ENCODE peak calls at places on chromosomes 6 and 20, in nine cellular contexts. T is neural crest cell; V is heart right ventricle; P is naive thymus-derived CD8-positive, alpha-beta T cell; X is hippocampal formation; H is retinal pigment epithelial cell; C is NCI-H2029 treated with DMSO at 0.1 percent for 48 hours; E is occipital lobe; W is T-helper 1 cell. B is an unnamed sample.

GRCh38 chr6:163897030-163897429 is 482.5 kb downstream of the QKI start:
- DNase-seq in X (no peak), E (no peak), V (no peak), H (no peak), P (no peak), W (no peak), T (no peak), C (no peak), B (no peak)

GRCh38 chr20:62141397-62142251 is 1.6 kb downstream of the PSMA7 start:
- DNase-seq in H (no peak), C (no peak), T (no peak), X (no peak), W (peak), V (no peak), P (peak), E (no peak), B (peak)

GRCh38 chr6:56890683-56891429 is 64.1 kb upstream of the BEND6 start:
- DNase-seq in T (no peak), H (peak), X (no peak), V (no peak), E (no peak), C (no peak), P (no peak), W (peak), B (no peak)

GRCh38 chr6:152461556-152461955 is 175.6 kb downstream of the SYNE1 start:
- DNase-seq in P (no peak), T (no peak), H (no peak), W (no peak), X (no peak), C (no peak), E (no peak), V (no peak), B (peak)

GRCh38 chr6:139881251-139881650 is 506.8 kb upstream of the CITED2 start:
- DNase-seq in P (no peak), H (no peak), W (no peak), T (no peak), E (no peak), V (no peak), X (no peak), C (no peak), B (no peak)

GRCh38 chr6:145295746-145296145 is 439.6 kb downstream of the EPM2A start:
- DNase-seq in H (no peak), W (no peak), P (no peak), E (no peak), T (no peak), V (no peak), C (no peak), X (no peak), B (no peak)

GRCh38 chr6:80210618-80211017 is 104.1 kb downstream of the BCKDHB start:
- DNase-seq in W (no peak), C (no peak), V (no peak), P (no peak), X (no peak), E (no peak), T (no peak), H (no peak), B (no peak)

GRCh38 chr6:40819182-40819834 is 219.7 kb downstream of the UNC5CL start:
- DNase-seq in E (no peak), H (no peak), W (no peak), C (peak), T (no peak), V (no peak), X (no peak), P (no peak), B (no peak)

GRCh38 chr6:17886891-17887290 is 100.5 kb downstream of the KIF13A start:
- DNase-seq in T (no peak), E (no peak), H (no peak), P (no peak), C (no peak), X (no peak), V (no peak), W (no peak), B (no peak)